ENCODE peak calls at places on chromosomes 3 and 15, in eight cellular contexts. Z, Y, T, I, R, V, F and E are unnamed samples.

GRCh38 chr3:68880632-68881031 is 51.7 kb downstream of the TAFA4 start:
- DNase-seq in Z (no peak), Y (no peak), T (no peak), I (no peak), R (no peak), V (no peak), F (no peak), E (no peak)

GRCh38 chr15:90955911-90956310 is 1.2 kb downstream of the RCCD1 start:
- DNase-seq in Z (peak), Y (peak), T (no peak), I (no peak), R (no peak), V (no peak), F (peak), E (no peak)

GRCh38 chr15:100338971-100339444 is 2.8 kb downstream of the ADAMTS17 start:
- DNase-seq in Z (peak), Y (peak), T (peak), I (no peak), R (peak), V (peak), F (peak), E (no peak)

GRCh38 chr15:58249646-58250312 is 111.6 kb downstream of the AQP9 start:
- DNase-seq in Z (no peak), Y (no peak), T (no peak), I (no peak), R (no peak), V (no peak), F (no peak), E (no peak)

GRCh38 chr3:172303181-172303580 is 145.1 kb downstream of the GHSR start:
- DNase-seq in Z (no peak), Y (no peak), T (no peak), I (no peak), R (no peak), V (no peak), F (no peak), E (no peak)

GRCh38 chr3:22569570-22569969 is 633.6 kb upstream of the UBE2E2 start:
- DNase-seq in Z (no peak), Y (no peak), T (no peak), I (no peak), R (no peak), V (no peak), F (peak), E (no peak)

GRCh38 chr3:128619146-128619890 is 31.3 kb downstream of the RPN1 start:
- DNase-seq in Z (peak), Y (no peak), T (no peak), I (peak), R (no peak), V (no peak), F (no peak), E (no peak)

GRCh38 chr3:151477596-151478375 is 16.9 kb upstream of the IGSF10 start:
- DNase-seq in Z (no peak), Y (peak), T (no peak), I (no peak), R (no peak), V (no peak), F (no peak), E (no peak)

GRCh38 chr15:34993877-34994276 is 5.8 kb upstream of the ZNF770 start:
- DNase-seq in Z (no peak), Y (no peak), T (no peak), I (no peak), R (no peak), V (no peak), F (no peak), E (peak)

GRCh38 chr3:107685383-107685782 is 162.6 kb downstream of the BBX start:
- DNase-seq in Z (no peak), Y (no peak), T (no peak), I (no peak), R (no peak), V (no peak), F (no peak), E (no peak)

GRCh38 chr15:70892912-70893560 is 410 bp downstream of the LRRC49 start:
- DNase-seq in Z (no peak), Y (no peak), T (peak), I (no peak), R (no peak), V (peak), F (peak), E (no peak)

GRCh38 chr15:31372635-31373091 is 46.0 kb downstream of the KLF13 start:
- DNase-seq in Z (no peak), Y (peak), T (no peak), I (no peak), R (no peak), V (peak), F (no peak), E (no peak)

GRCh38 chr15:78841307-78841706 is 30.0 kb upstream of the ADAMTS7 start:
- DNase-seq in Z (no peak), Y (no peak), T (no peak), I (no peak), R (no peak), V (no peak), F (no peak), E (no peak)

GRCh38 chr3:66395635-66396034 is 105.2 kb downstream of the LRIG1 start:
- DNase-seq in Z (no peak), Y (no peak), T (no peak), I (no peak), R (no peak), V (no peak), F (no peak), E (no peak)

GRCh38 chr3:66394261-66395249 is 106.3 kb downstream of the LRIG1 start:
- DNase-seq in Z (no peak), Y (no peak), T (no peak), I (no peak), R (no peak), V (no peak), F (no peak), E (no peak)

GRCh38 chr3:66396888-66397287 is 103.9 kb downstream of the LRIG1 start:
- DNase-seq in Z (no peak), Y (no peak), T (no peak), I (no peak), R (no peak), V (no peak), F (no peak), E (no peak)

GRCh38 chr3:66397745-66398144 is 103.1 kb downstream of the LRIG1 start:
- DNase-seq in Z (peak), Y (no peak), T (no peak), I (no peak), R (no peak), V (no peak), F (no peak), E (no peak)

GRCh38 chr3:66396161-66396760 is 104.6 kb downstream of the LRIG1 start:
- DNase-seq in Z (no peak), Y (no peak), T (no peak), I (no peak), R (no peak), V (no peak), F (no peak), E (no peak)
- TF ChIP-seq REST in Z (no peak), Y (no peak), T (no peak), I (no peak), R (no peak), V (no peak), F (no peak), E (no peak)

DNA sequence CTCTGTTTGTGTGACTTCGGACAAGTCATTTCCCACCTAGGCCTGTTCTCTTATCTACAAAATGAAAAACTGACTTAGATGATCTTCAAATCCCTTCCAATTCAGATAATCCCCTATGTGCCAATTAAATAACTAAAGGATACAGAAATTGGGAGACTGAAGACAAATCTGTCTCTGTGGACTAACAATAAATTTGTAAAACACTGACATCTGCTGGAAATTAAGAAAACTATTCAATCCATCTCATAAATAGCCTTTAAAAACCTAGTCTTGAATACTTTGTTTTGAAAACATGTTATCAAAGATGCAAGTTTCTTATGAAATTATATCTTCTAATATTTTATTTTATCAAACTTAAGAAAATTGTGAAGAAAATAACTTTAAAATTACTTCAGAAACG is 38.3 kb downstream of the MTHFS start:
- DNase-seq in Z (no peak), Y (no peak), T (no peak), I (no peak), R (no peak), V (no peak), F (no peak), E (no peak)
- TF ChIP-seq REST in Z (no peak), Y (no peak), T (no peak), I (no peak), R (no peak), V (no peak), F (no peak), E (no peak)

DNA sequence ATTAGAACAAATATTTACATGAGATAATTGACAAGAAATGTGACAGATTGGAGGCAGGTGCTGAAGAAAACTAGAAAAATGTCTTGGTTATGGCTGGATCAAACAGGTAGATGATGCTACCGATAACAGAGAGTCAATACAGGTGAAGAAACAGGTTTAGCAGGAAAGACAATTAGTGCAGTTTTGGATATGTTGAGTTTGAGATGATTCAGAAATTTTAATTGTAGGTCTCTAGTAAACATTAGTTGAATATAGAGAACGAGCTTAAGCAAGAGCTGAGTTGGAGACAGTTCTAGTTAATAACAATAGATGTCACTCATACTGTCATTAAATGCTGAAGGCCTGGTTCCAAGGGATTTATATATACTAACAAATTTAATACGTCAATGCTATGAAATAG is 524.4 kb downstream of the NSUN3 start:
- DNase-seq in Z (no peak), Y (no peak), T (no peak), I (no peak), R (no peak), V (no peak), F (no peak), E (no peak)
- TF ChIP-seq REST in Z (no peak), Y (no peak), T (no peak), I (no peak), R (no peak), V (no peak), F (no peak), E (no peak)

DNA sequence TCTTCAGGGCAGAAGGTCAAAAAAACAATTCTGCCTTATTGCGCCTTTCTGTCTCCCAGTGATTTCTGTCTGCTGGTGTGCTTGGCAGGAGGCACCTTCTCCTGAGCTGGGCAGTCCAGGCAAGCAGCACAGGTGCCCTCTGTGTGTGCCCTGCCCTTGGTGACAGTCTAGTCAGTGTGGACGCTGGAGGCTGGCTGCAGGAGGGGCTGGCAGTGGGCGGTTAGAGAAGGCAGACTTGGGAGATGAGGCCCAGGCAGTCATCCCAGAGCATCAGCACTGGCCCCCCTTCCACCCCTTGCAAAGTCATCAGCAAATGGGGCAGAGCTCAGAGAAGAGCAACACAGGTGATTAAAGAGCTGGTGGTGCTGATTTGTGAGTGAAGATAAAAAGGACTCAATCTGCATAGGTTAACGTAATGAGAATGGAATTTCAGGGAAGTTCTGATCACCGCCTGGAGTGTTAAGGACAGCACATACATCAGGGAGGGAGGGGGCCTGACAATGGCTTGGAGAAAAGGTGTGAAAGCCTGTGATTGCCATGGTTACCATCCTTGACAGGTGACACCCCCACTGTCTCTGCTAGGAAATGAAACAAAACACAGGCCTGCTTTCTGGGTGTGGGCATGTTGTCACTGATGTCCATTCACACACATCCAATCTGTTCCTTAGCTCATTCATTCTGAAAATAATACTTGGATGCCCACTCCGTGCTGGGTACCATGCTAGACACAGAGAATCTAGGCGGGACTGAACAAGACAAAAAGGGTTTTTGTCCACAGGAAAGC is 269.6 kb upstream of the ST8SIA2 start:
- DNase-seq in Z (no peak), Y (peak), T (no peak), I (no peak), R (no peak), V (no peak), F (no peak), E (no peak)
- TF ChIP-seq REST in Z (no peak), Y (no peak), T (no peak), I (no peak), R (no peak), V (no peak), F (no peak), E (no peak)

GRCh38 chr3:133881492-133881891 is 14.2 kb downstream of the RAB6B start:
- DNase-seq in Z (no peak), Y (no peak), T (no peak), I (no peak), R (no peak), V (no peak), F (no peak), E (no peak)
- TF ChIP-seq REST in Z (no peak), Y (no peak), T (no peak), I (no peak), R (no peak), V (no peak), F (no peak), E (no peak)